ENCODE peak calls at places on chromosomes 2 and 18, in four cellular contexts. Q is ACHN; R is T-helper 1 cell; U is CD8-positive, alpha-beta memory T cell. Y is an unnamed sample.

GRCh38 chr18:68035709-68036522 is 519.4 kb upstream of the DSEL start:
- DNase-seq in Q (no peak), R (no peak), U (no peak), Y (no peak)

GRCh38 chr2:39571197-39571731 is 94.5 kb upstream of the TMEM178A start:
- DNase-seq in Q (no peak), R (no peak), U (no peak), Y (peak)

GRCh38 chr18:13568443-13569392 is 157.6 kb downstream of the FAM210A start:
- DNase-seq in Q (no peak), R (no peak), U (no peak), Y (peak)

GRCh38 chr2:95333888-95334338 is 36.8 kb downstream of the KCNIP3 start:
- DNase-seq in Q (peak), R (no peak), U (no peak), Y (peak)

GRCh38 chr2:9138507-9139085 is 68.0 kb upstream of the ASAP2 start:
- DNase-seq in Q (peak), R (no peak), U (no peak), Y (peak)

GRCh38 chr2:235715601-235716000 is 221.8 kb downstream of the AGAP1 start:
- DNase-seq in Q (no peak), R (no peak), U (no peak), Y (no peak)

GRCh38 chr2:80328033-80328635 is 23.6 kb upstream of the LRRTM1 start:
- DNase-seq in Q (no peak), R (no peak), U (no peak), Y (no peak)

GRCh38 chr18:37935086-37935485 is 369.5 kb upstream of the CELF4 start:
- DNase-seq in Q (no peak), R (no peak), U (no peak), Y (no peak)

GRCh38 chr2:239252433-239253200 is 148.2 kb downstream of the HDAC4 start:
- DNase-seq in Q (no peak), R (no peak), U (no peak), Y (no peak)

GRCh38 chr2:168524005-168524404 is 67.9 kb downstream of the CERS6 start:
- DNase-seq in Q (no peak), R (no peak), U (no peak), Y (no peak)

GRCh38 chr2:3628241-3628679 is 29.7 kb upstream of the ALLC start:
- DNase-seq in Q (no peak), R (no peak), U (no peak), Y (no peak)

GRCh38 chr2:181376999-181377398 is 80.2 kb upstream of the ITGA4 start:
- DNase-seq in Q (no peak), R (no peak), U (no peak), Y (no peak)

GRCh38 chr2:1572638-1573037 is 159.4 kb downstream of the TPO start:
- DNase-seq in Q (no peak), R (no peak), U (no peak), Y (no peak)

GRCh38 chr2:26486789-26487188 is 8.9 kb upstream of the OTOF start:
- DNase-seq in Q (no peak), R (no peak), U (no peak), Y (no peak)

GRCh38 chr2:130936451-130936850 is 99.7 kb downstream of the ARHGEF4 start:
- DNase-seq in Q (no peak), R (no peak), U (no peak), Y (no peak)

GRCh38 chr2:152278536-152278935 is 56.4 kb upstream of the FMNL2 start:
- DNase-seq in Q (no peak), R (no peak), U (no peak), Y (no peak)

GRCh38 chr2:157194097-157194688 is 63.3 kb upstream of the GALNT5 start:
- DNase-seq in Q (peak), R (no peak), U (no peak), Y (peak)

GRCh38 chr2:61247204-61247812 is 85.3 kb downstream of the C2orf74 start:
- DNase-seq in Q (no peak), R (no peak), U (no peak), Y (peak)

GRCh38 chr18:45860971-45861370 is 35.5 kb downstream of the SIGLEC15 start:
- DNase-seq in Q (no peak), R (no peak), U (no peak), Y (no peak)

GRCh38 chr2:119387381-119388129 is 20.8 kb downstream of the DBI start:
- DNase-seq in Q (peak), R (no peak), U (no peak), Y (peak)

GRCh38 chr2:177692828-177693269 is 300.3 kb downstream of the AGPS start:
- DNase-seq in Q (peak), R (no peak), U (no peak), Y (peak)

GRCh38 chr18:75346671-75347070 is 80.8 kb downstream of the SMIM21 start:
- DNase-seq in Q (no peak), R (no peak), U (no peak), Y (no peak)

GRCh38 chr2:60456115-60456770 is 97.2 kb downstream of the BCL11A start:
- DNase-seq in Q (no peak), R (no peak), U (no peak), Y (no peak)

GRCh38 chr2:169208026-169208425 is 138.7 kb downstream of the DHRS9 start:
- DNase-seq in Q (no peak), R (no peak), U (no peak), Y (no peak)

GRCh38 chr2:133576714-133577113 is 8.5 kb upstream of the NCKAP5 start:
- DNase-seq in Q (no peak), R (no peak), U (no peak), Y (peak)

GRCh38 chr2:236934166-236934565 is 151.5 kb upstream of the COPS8 start:
- DNase-seq in Q (no peak), R (no peak), U (no peak), Y (no peak)

GRCh38 chr2:37558622-37559021 is 112.8 kb downstream of the CDC42EP3 start:
- DNase-seq in Q (no peak), R (no peak), U (no peak), Y (no peak)

GRCh38 chr2:118249970-118250369 is 161.7 kb downstream of the INSIG2 start:
- DNase-seq in Q (no peak), R (no peak), U (no peak), Y (no peak)

GRCh38 chr2:138871312-138871711 is 91.1 kb upstream of the NXPH2 start:
- DNase-seq in Q (no peak), R (no peak), U (no peak), Y (no peak)

GRCh38 chr2:3703741-3704355 is 473 bp downstream of the DCDC2C start:
- DNase-seq in Q (no peak), R (no peak), U (no peak), Y (no peak)